ENCODE peak calls at places on chromosomes 7 and 10, in five cellular contexts. W is AG04450, U is thoracic aorta, Q is body of pancreas, L is H9. V is an unnamed sample.

GRCh38 chr7:7861211-7861633 is 107.4 kb upstream of the GLCCI1 start:
- DNase-seq in W (peak), U (no peak), Q (peak), L (no peak), V (peak)

GRCh38 chr10:86355571-86356038 is 11.0 kb downstream of the GRID1 start:
- DNase-seq in W (no peak), U (no peak), Q (peak), L (no peak), V (no peak)

GRCh38 chr7:23276381-23276780 is 22.8 kb upstream of the MALSU1 start:
- DNase-seq in W (no peak), U (no peak), Q (no peak), L (peak), V (no peak)

GRCh38 chr10:5442056-5442989 is 30.0 kb downstream of the NET1 start:
- DNase-seq in W (no peak), U (no peak), Q (peak), L (no peak), V (peak)

GRCh38 chr10:46048152-46048551 is 2.1 kb upstream of the MSMB start:
- DNase-seq in W (no peak), U (no peak), Q (no peak), L (no peak), V (no peak)

GRCh38 chr7:46744957-46745699 is 824.1 kb upstream of the IGFBP3 start:
- DNase-seq in W (no peak), U (no peak), Q (no peak), L (no peak), V (no peak)

GRCh38 chr7:158289761-158290523 is 297.7 kb downstream of the PTPRN2 start:
- DNase-seq in W (no peak), U (no peak), Q (no peak), L (peak), V (no peak)

GRCh38 chr7:155997431-155998327 is 185.4 kb upstream of the SHH start:
- DNase-seq in W (no peak), U (no peak), Q (no peak), L (peak), V (no peak)

GRCh38 chr10:59175538-59176240 is 754 bp upstream of the PHYHIPL start:
- DNase-seq in W (no peak), U (no peak), Q (peak), L (peak), V (peak)

GRCh38 chr10:1203216-1203615 is 147.0 kb downstream of the WDR37 start:
- DNase-seq in W (no peak), U (no peak), Q (no peak), L (peak), V (no peak)

GRCh38 chr7:70696139-70696782 is 435.7 kb upstream of the GALNT17 start:
- DNase-seq in W (no peak), U (no peak), Q (no peak), L (no peak), V (peak)

GRCh38 chr10:45602836-45603235 is 69.7 kb downstream of the ZFAND4 start:
- DNase-seq in W (no peak), U (no peak), Q (no peak), L (no peak), V (no peak)

GRCh38 chr10:126408953-126409641 is 20.8 kb upstream of the ADAM12 start:
- DNase-seq in W (no peak), U (no peak), Q (no peak), L (no peak), V (no peak)

GRCh38 chr7:75971961-75972763 is 22.2 kb downstream of the TMEM120A start:
- DNase-seq in W (no peak), U (no peak), Q (peak), L (no peak), V (no peak)

GRCh38 chr7:12730523-12730922 is 43.1 kb downstream of the ARL4A start:
- DNase-seq in W (no peak), U (no peak), Q (no peak), L (no peak), V (no peak)

GRCh38 chr7:150851497-150852370 is 583 bp upstream of the AOC1 start:
- DNase-seq in W (no peak), U (no peak), Q (no peak), L (peak), V (no peak)

GRCh38 chr7:116786791-116787443 is 75.5 kb upstream of the CAPZA2 start:
- DNase-seq in W (no peak), U (no peak), Q (peak), L (no peak), V (no peak)

GRCh38 chr7:98107313-98107691 is 640 bp downstream of the LMTK2 start:
- DNase-seq in W (no peak), U (no peak), Q (peak), L (no peak), V (peak)

DNA sequence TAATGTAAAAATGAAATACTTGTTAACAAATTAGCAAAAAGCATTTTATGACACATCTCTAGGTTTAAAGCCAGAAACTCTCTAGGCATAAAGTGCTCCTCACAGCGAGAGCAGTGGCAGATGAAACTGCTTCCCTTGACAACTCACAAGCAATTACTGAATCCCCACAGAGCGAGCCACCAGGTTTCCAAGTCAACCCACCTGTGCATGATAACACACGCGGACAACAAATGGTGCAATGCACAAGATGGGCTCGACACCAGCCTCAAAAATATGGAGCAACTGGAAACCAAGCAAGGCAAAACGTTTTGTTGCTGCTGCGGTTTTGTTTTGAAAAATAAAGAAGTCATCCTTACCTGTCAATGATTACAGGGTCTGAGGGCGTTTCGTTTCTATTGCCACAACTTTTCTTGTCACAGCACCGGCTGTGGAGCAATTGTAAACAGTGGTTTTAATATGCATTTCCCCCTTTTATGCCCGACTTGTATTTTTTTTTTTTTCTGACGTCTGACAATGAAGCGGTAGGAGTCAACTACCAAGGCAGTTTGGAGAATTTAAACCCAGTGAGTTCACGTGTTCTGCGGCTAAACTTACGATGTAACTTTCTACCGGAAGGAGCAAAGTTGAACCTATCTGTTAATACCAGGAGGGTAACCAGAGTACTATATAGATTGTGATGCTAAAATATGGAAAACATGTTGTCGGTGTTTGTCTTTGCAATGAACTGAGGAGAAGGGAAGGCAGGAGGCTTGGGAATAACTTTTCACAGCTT is 7.0 kb downstream of the EBF3 start:
- DNase-seq in W (no peak), U (no peak), Q (no peak), L (no peak), V (no peak)
- H3K27ac ChIP-seq in W (no peak), U (no peak), Q (no peak), L (no peak), V (no peak)

GRCh38 chr7:5296627-5297226 is 14.0 kb downstream of the SLC29A4 start:
- DNase-seq in W (no peak), U (no peak), Q (no peak), L (peak), V (peak)

GRCh38 chr7:5303885-5304505 is 21.3 kb downstream of the SLC29A4 start:
- DNase-seq in W (no peak), U (no peak), Q (no peak), L (no peak), V (no peak)

GRCh38 chr7:5300366-5300765 is 17.6 kb downstream of the SLC29A4 start:
- DNase-seq in W (no peak), U (no peak), Q (no peak), L (no peak), V (no peak)

GRCh38 chr7:5303061-5303460 is 20.3 kb downstream of the SLC29A4 start:
- DNase-seq in W (no peak), U (no peak), Q (no peak), L (no peak), V (no peak)

GRCh38 chr7:5302577-5302976 is 19.8 kb downstream of the SLC29A4 start:
- DNase-seq in W (no peak), U (no peak), Q (no peak), L (no peak), V (no peak)
- TF ChIP-seq CTCF in W (no peak), U (no peak), Q (no peak), L (peak), V (no peak)

GRCh38 chr10:67257427-67258144 is 331.8 kb downstream of the LRRTM3 start:
- DNase-seq in W (no peak), U (no peak), Q (no peak), L (no peak), V (no peak)
- H3K27ac ChIP-seq in W (no peak), U (no peak), Q (peak), L (no peak), V (no peak)

GRCh38 chr7:5597772-5598171 is 174.1 kb upstream of the TNRC18 start:
- DNase-seq in W (no peak), U (no peak), Q (no peak), L (no peak), V (no peak)
- TF ChIP-seq CTCF in W (no peak), U (no peak), Q (no peak), L (no peak), V (no peak)

DNA sequence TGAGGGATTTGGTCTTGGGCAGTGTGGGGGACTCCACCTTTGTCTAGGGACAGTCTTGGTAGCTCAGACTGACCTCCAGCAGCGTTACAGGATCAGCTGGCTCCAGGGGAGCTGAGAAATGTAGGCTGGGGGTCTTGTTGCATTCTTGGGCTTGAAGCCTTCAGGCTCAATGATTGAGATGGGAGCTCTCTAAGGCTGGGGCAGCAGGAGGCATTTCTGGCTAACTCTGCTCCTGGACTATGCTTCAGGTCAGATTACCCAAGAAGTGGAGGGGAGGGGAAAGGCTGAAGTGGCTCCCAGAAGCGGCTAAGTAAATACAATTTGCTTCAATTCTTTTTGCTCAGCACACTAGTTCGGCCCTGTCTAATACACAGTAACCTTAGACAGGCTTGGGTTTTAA is 23.7 kb upstream of the PDLIM1 start:
- DNase-seq in W (no peak), U (no peak), Q (no peak), L (no peak), V (no peak)
- H3K27ac ChIP-seq in W (no peak), U (peak), Q (no peak), L (no peak), V (no peak)

V was measured in RWPE1.